ENCODE peak calls at places on chromosomes 7 and 10, in six cellular contexts. X is Peyer's patch, E is foreskin fibroblast, L is LNCaP clone FGC, C is tibial nerve, I is fibroblast of villous mesenchyme. V is an unnamed sample.

GRCh38 chr7:31825576-31825975 is 138.6 kb downstream of the PPP1R17 start:
- DNase-seq in L (no peak), X (no peak), I (no peak), E (no peak), C (no peak), V (no peak)

GRCh38 chr7:139745330-139746143 is 32.3 kb downstream of the HIPK2 start:
- DNase-seq in I (peak), E (peak), L (no peak), X (no peak), C (no peak), V (peak)

GRCh38 chr10:132504501-132505272 is 32.9 kb upstream of the INPP5A start:
- DNase-seq in C (no peak), I (no peak), L (no peak), X (no peak), E (no peak), V (no peak)

GRCh38 chr7:16795624-16796023 is 9.2 kb downstream of the AGR2 start:
- DNase-seq in L (no peak), X (no peak), E (no peak), I (no peak), C (no peak), V (no peak)

GRCh38 chr7:85103962-85104361 is 82.9 kb downstream of the SEMA3D start:
- DNase-seq in L (no peak), E (peak), I (no peak), C (no peak), X (no peak), V (peak)

GRCh38 chr7:24422611-24423010 is 138.6 kb downstream of the NPY start:
- DNase-seq in L (no peak), E (no peak), C (no peak), X (no peak), I (no peak), V (no peak)

GRCh38 chr7:129285195-129285594 is 60.4 kb downstream of the AHCYL2 start:
- DNase-seq in X (no peak), L (no peak), I (no peak), C (no peak), E (no peak), V (no peak)

GRCh38 chr10:25815236-25815635 is 118.8 kb upstream of the MYO3A start:
- DNase-seq in X (no peak), L (no peak), I (no peak), C (no peak), E (no peak), V (peak)

GRCh38 chr10:104255244-104255981 is 721 bp downstream of the GSTO1 start:
- DNase-seq in E (peak), X (no peak), L (no peak), C (no peak), I (peak), V (peak)

GRCh38 chr10:63068246-63068645 is 64.9 kb upstream of the NRBF2 start:
- DNase-seq in X (no peak), I (peak), E (no peak), C (no peak), L (no peak), V (peak)

GRCh38 chr10:49168821-49169495 is 19.2 kb downstream of the TMEM273 start:
- DNase-seq in X (no peak), E (no peak), I (no peak), L (no peak), C (no peak), V (no peak)

GRCh38 chr10:35216303-35216905 is 89.8 kb downstream of the CREM start:
- DNase-seq in E (no peak), C (no peak), X (no peak), I (no peak), L (peak), V (peak)

GRCh38 chr7:74193054-74193453 is 16.8 kb upstream of the LAT2 start:
- DNase-seq in X (no peak), I (no peak), C (no peak), E (no peak), L (no peak), V (no peak)

GRCh38 chr7:45982912-45983719 is 62.0 kb upstream of the IGFBP3 start:
- DNase-seq in X (no peak), E (no peak), L (no peak), C (no peak), I (no peak), V (no peak)

GRCh38 chr7:101386558-101387199 is 24.0 kb downstream of the COL26A1 start:
- DNase-seq in L (no peak), I (no peak), X (peak), E (peak), C (peak), V (no peak)

GRCh38 chr7:141708053-141708452 is at the start of gene WEE2:
- DNase-seq in L (no peak), E (no peak), I (no peak), X (no peak), C (no peak), V (no peak)

GRCh38 chr10:23522345-23522744 is 83.5 kb downstream of the OTUD1 start:
- DNase-seq in C (no peak), I (no peak), E (no peak), L (no peak), X (no peak), V (peak)

GRCh38 chr7:92639956-92640355 is 49.8 kb upstream of the FAM133B start:
- DNase-seq in L (no peak), C (no peak), I (no peak), X (no peak), E (no peak), V (no peak)

GRCh38 chr7:75617634-75618234 is 121.0 kb downstream of the HIP1 start:
- DNase-seq in I (peak), L (no peak), E (no peak), X (peak), C (peak), V (peak)

GRCh38 chr7:142528608-142529408 is 220.5 kb upstream of the PRSS1 start:
- DNase-seq in C (no peak), X (no peak), E (no peak), L (no peak), I (no peak), V (no peak)

GRCh38 chr7:68823996-68824780 is 774.1 kb upstream of the AUTS2 start:
- DNase-seq in I (no peak), X (no peak), E (no peak), C (no peak), L (no peak), V (peak)

GRCh38 chr7:119482209-119482608 is 790.8 kb upstream of the KCND2 start:
- DNase-seq in C (no peak), E (no peak), I (peak), X (no peak), L (no peak), V (peak)

GRCh38 chr10:200405-200804 is 65.2 kb downstream of the ZMYND11 start:
- DNase-seq in L (no peak), I (peak), E (peak), X (no peak), C (no peak), V (peak)

GRCh38 chr10:42976353-42977031 is 100.4 kb upstream of the RET start:
- DNase-seq in E (no peak), I (no peak), L (no peak), C (peak), X (no peak), V (no peak)

GRCh38 chr10:51389415-51390342 is 309.7 kb downstream of the CSTF2T start:
- DNase-seq in X (no peak), L (no peak), C (no peak), E (peak), I (peak), V (peak)

GRCh38 chr7:116315293-116315692 is 105.0 kb downstream of the TES start:
- DNase-seq in I (no peak), L (no peak), X (no peak), E (peak), C (no peak), V (peak)

GRCh38 chr7:101235050-101235449 is 2.6 kb downstream of the CLDN15 start:
- DNase-seq in I (no peak), X (no peak), E (no peak), L (no peak), C (no peak), V (no peak)

GRCh38 chr7:139078399-139078798 is 31.1 kb downstream of the ZC3HAV1 start:
- DNase-seq in X (no peak), C (no peak), E (no peak), I (peak), L (no peak), V (no peak)

GRCh38 chr7:23106491-23106800 is 861 bp downstream of the KLHL7 start:
- DNase-seq in X (no peak), L (no peak), I (no peak), C (no peak), E (no peak), V (no peak)

GRCh38 chr7:45196374-45196773 is 38.8 kb downstream of the RAMP3 start:
- DNase-seq in X (no peak), E (no peak), C (no peak), L (no peak), I (no peak), V (no peak)

GRCh38 chr7:88337556-88337955 is 30.9 kb upstream of the STEAP4 start:
- DNase-seq in I (peak), L (no peak), C (no peak), E (peak), X (no peak), V (peak)

GRCh38 chr7:3043544-3044395 is at the start of gene CARD11:
- DNase-seq in L (no peak), X (peak), E (no peak), C (no peak), I (no peak), V (no peak)

GRCh38 chr7:3039787-3040186 is 3.9 kb downstream of the CARD11 start:
- DNase-seq in E (no peak), I (no peak), X (no peak), C (no peak), L (no peak), V (no peak)

GRCh38 chr7:3037259-3037658 is 6.4 kb downstream of the CARD11 start:
- DNase-seq in L (no peak), I (no peak), X (no peak), E (no peak), C (no peak), V (no peak)

GRCh38 chr7:3042301-3042700 is 1.4 kb downstream of the CARD11 start:
- DNase-seq in C (no peak), I (no peak), L (no peak), E (no peak), X (no peak), V (no peak)

DNA sequence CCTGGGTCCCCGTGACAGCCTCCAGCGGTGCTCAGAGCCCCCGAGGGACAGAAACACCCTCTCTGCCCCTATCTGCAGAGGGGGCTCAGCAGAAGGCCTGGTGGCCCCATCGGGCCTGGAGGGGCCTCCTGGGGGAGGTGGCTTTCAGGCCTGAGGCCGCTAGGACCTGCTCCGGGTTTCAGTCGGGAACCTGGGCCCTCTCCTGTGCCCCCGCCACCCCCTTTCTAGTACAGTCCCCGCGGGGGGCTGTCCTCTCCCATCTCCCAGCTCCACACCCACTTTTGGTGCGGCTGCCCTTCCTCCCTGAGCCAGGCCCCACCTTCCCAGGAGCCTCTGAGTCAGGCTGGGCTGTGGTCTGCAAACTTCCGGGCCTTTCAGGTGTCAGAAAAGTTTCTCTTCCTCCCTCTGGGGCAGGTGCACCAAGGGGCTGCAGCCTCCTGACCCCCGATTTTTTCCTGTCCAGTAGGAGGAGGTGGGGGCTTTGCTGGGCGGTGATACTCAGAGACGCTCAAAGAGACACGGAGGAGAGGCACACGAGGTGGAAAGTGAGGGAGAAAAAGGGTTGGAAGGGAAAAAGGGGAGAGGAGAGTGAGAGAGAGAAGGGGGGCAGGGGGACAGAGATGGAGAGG is 692 bp downstream of the CARD11 start:
- DNase-seq in E (no peak), X (peak), I (no peak), L (no peak), C (no peak), V (no peak)
- H3K4me3 ChIP-seq in E (no peak), X (peak), I (peak), L (no peak), C (peak), V (peak)

DNA sequence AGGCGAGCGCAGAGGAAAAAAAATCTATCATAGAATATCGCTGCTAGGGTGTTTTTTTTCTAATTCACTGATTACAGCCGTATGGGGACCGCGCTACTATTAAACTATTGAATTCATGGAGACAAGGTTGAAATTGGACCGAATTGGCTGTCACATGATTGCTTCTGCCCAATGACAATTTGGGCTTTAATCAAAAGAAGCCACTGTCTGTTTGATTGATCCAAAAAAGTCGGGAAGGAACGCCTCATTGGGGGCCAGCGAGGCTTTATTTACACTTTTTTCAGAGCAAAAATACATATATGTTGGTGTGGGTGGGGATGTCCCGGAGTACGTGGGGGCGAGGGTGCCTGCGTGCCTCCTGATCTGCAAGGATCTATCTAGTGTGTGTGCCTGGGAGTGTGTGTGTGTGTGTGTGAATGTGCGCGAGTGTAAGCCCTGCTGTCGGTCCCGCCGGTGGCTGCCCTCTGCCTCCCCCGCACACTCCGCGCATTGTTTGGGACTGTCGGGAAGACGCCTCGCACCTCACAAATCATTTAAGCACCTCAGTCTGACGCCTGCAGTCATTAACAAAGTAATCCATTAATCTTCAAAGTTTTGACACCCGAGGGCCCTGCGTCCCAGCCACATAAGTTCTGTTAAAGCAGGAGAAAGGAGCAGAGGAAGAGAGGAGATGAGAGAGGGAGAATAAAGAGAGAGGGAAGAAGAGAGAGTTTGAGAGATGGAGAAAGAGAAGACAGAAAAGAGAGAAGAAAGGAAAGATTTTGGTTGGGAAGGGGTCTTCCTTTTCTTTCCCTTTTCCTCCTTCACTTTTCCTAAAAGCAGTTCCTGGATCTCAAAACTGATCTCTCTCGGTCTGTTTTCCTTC is at the start of gene HOXA2:
- DNase-seq in E (no peak), I (no peak), L (no peak), C (no peak), X (no peak), V (no peak)
- H3K4me3 ChIP-seq in E (no peak), I (no peak), L (no peak), C (peak), X (peak), V (no peak)

GRCh38 chr10:68717435-68717834 is 3.6 kb upstream of the CCAR1 start:
- DNase-seq in C (no peak), I (no peak), L (no peak), E (no peak), X (no peak), V (no peak)
- H3K4me3 ChIP-seq in C (no peak), I (no peak), L (no peak), E (no peak), X (no peak), V (no peak)

GRCh38 chr7:81321922-81322321 is 403.1 kb upstream of the SEMA3C start:
- DNase-seq in I (no peak), C (no peak), L (no peak), X (no peak), E (no peak), V (no peak)

GRCh38 chr7:81317741-81318140 is 398.9 kb upstream of the SEMA3C start:
- DNase-seq in X (no peak), I (no peak), C (no peak), L (no peak), E (no peak), V (no peak)
- H3K4me3 ChIP-seq in X (no peak), I (no peak), C (no peak), L (no peak), E (no peak), V (no peak)